ENCODE peak calls at places on chromosomes 4 and X, in ten cellular contexts. R is adipocyte; Q is mucosa of descending colon; V is CD8-positive, alpha-beta T cell; Y is hepatocyte; D is neuronal stem cell; L is iPS DF 6.9; E is endothelial cell of umbilical vein; A is naive thymus-derived CD4-positive, alpha-beta T cell; P is breast epithelium. G is an unnamed sample.

GRCh38 chr4:128338634-128339355 is 51.2 kb upstream of the PGRMC2 start:
- DNase-seq in R (peak; percentile 69), Q (no peak), V (no peak), Y (no peak), D (no peak), L (no peak), E (peak; percentile 73), A (no peak), P (no peak), G (no peak)

GRCh38 chr4:173211838-173212237 is 43.2 kb downstream of the GALNT7 start:
- DNase-seq in R (peak; percentile 46), Q (no peak), V (no peak), Y (peak; percentile 68), D (no peak), L (no peak), E (peak; percentile 53), A (no peak), P (no peak), G (no peak)

GRCh38 chr4:54779797-54780196 is 122.0 kb downstream of the KIT start:
- DNase-seq in R (no peak), Q (no peak), V (no peak), Y (no peak), D (no peak), L (no peak), E (no peak), A (no peak), P (no peak), G (no peak)

GRCh38 chrX:149909324-149910177 is 19.8 kb upstream of the HSFX4 start:
- DNase-seq in R (no peak), Q (no peak), V (no peak), Y (no peak), D (no peak), L (no peak), E (no peak), A (peak; percentile 22), P (no peak), G (no peak)

GRCh38 chr4:98166025-98166730 is 22.9 kb upstream of the STPG2 start:
- DNase-seq in R (peak; percentile 30), Q (no peak), V (no peak), Y (no peak), D (no peak), L (no peak), E (no peak), A (no peak), P (peak; percentile 50), G (peak; percentile 92)

GRCh38 chrX:116009871-116010710 is 160.5 kb upstream of the AGTR2 start:
- DNase-seq in R (peak; percentile 24), Q (no peak), V (no peak), Y (peak; percentile 41), D (no peak), L (no peak), E (no peak), A (no peak), P (peak; percentile 27), G (peak; percentile 69)

GRCh38 chrX:108584617-108585211 is 145.1 kb downstream of the COL4A5 start:
- DNase-seq in R (peak; percentile 13), Q (no peak), V (no peak), Y (peak; percentile 4), D (peak; percentile 1), L (peak; percentile 11), E (peak; percentile 7), A (no peak), P (no peak), G (no peak)

GRCh38 chr4:48369248-48369647 is 27.9 kb downstream of the SLAIN2 start:
- DNase-seq in R (no peak), Q (no peak), V (no peak), Y (no peak), D (no peak), L (no peak), E (peak; percentile 64), A (no peak), P (no peak), G (no peak)

GRCh38 chr4:176834531-176834930 is 41.8 kb upstream of the VEGFC start:
- DNase-seq in R (no peak), Q (no peak), V (no peak), Y (no peak), D (no peak), L (no peak), E (peak; percentile 57), A (no peak), P (no peak), G (no peak)

GRCh38 chrX:79366888-79367749 is at the start of gene ITM2A:
- DNase-seq in R (no peak), Q (peak; percentile 65), V (peak; percentile 76), Y (peak; percentile 35), D (peak; percentile 17), L (no peak), E (peak; percentile 0), A (peak; percentile 58), P (peak; percentile 27), G (no peak)

GRCh38 chr4:87077834-87078585 is 142.4 kb downstream of the KLHL8 start:
- DNase-seq in R (no peak), Q (no peak), V (no peak), Y (no peak), D (no peak), L (no peak), E (peak; percentile 81), A (no peak), P (no peak), G (no peak)
- H3K4me1 ChIP-seq in R (peaks cover 77% of the 10 kb centered on the region), Q (peaks cover 27% of the 10 kb centered on the region), V (peaks cover 16% of the 10 kb centered on the region), Y (peaks cover 35% of the 10 kb centered on the region), D (peaks cover 4% of the 10 kb centered on the region), L (peaks cover 5% of the 10 kb centered on the region), E (peaks cover 24% of the 10 kb centered on the region), A (peaks cover 6% of the 10 kb centered on the region), P (no peaks in the 10 kb centered on the region), G (no peaks in the 10 kb centered on the region)

DNA sequence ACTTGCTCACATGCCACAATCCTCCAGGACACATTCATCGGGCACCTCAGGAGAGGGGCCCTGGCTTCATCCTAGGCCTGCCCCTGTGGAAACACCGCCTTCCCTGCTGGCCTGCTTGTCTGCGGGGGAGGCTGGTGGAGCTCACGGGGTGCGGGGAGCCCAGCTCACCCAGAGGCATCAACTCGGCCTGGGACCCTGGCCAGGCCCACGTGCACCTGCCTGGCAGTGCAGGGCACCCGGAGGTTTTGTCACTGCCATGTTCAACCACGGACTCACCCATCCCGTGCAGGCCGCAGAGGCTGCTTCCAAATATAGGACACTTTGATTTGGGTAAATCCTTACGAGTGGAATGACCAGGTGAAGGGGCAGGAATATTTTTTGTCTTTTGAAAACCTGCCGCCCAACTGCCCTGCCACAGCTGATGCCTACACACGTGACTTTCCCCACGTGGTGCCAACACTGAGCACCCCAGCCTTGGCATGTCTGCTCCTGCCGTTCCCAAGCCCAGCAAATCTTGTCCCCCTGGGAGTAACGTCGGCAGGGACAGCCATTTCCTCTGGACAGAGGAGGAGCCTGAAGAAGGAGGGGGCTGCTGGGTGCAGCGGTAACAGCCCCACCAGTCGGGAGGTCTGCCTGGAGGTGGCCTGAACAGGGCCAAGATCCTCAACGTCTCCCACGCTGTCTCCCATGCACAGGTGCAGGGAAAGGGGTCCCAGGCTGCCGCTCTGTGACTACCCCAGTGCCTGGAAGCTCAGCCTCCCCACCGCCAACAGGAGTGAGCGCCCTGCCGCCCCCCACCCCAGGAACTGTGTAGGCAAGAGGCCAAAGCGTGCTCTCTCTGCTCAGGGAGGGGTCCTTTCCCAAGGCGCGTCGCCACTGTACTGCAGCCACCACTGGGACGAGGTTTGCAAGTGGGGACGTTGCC is 8.5 kb downstream of the MXD4 start:
- DNase-seq in R (no peak), Q (peak; percentile 47), V (no peak), Y (no peak), D (no peak), L (no peak), E (no peak), A (no peak), P (peak; percentile 16), G (peak; percentile 44)
- H3K4me1 ChIP-seq in R (peaks cover 23% of the 10 kb centered on the region), Q (peaks cover 5% of the 10 kb centered on the region), V (no peaks in the 10 kb centered on the region), Y (peaks cover 6% of the 10 kb centered on the region), D (no peaks in the 10 kb centered on the region), L (peaks cover 2% of the 10 kb centered on the region), E (peaks cover 14% of the 10 kb centered on the region), A (no peaks in the 10 kb centered on the region), P (peaks cover 20% of the 10 kb centered on the region), G (no peaks in the 10 kb centered on the region)

DNA sequence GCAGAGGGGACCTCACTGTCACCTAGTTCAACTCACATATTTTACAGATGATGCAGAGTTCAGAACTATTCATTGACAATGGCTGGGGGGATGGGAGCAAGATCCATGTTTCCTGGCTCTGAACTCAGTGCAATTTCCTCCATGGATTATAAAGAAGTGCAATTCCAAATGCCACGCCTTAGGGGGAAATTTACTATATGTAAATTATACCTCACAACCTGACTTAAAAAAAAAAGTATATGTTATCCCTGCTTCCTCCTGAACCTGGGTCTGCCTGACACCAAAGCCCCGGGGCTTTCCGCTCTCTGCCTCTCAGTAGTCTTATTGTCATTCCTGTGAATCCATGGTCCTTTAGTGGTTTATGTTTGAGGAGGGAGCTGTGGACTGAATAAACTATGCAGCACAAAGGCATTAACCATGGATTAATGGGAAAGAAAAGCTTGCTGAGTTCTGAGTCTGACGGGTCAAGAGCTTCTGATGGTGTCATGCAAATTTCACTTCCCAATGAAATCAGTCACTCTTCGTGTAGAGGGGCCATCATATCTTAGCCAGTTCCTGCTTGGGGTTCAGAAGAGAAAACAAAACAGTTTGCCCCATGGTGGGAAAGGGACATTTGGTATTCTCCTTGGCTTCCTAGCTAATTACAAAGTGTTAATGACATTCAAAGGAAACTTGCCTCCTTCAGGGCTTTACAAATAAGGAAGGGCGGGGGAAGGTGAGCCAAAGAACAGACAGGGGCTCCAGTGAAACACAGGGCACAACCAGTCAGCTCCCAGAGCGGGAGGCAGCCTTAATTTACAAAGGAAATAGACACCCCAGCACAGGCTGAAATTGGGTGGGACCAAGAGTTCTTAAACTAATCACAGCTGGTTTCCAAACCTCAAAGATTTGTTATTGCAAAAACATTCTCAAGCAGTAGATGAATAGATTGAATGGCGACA is 14.3 kb downstream of the FAM9C start:
- DNase-seq in R (no peak), Q (no peak), V (peak; percentile 69), Y (peak; percentile 72), D (no peak), L (peak; percentile 25), E (peak; percentile 63), A (peak; percentile 38), P (no peak), G (no peak)
- H3K4me1 ChIP-seq in R (peaks cover 17% of the 10 kb centered on the region), Q (peaks cover 7% of the 10 kb centered on the region), V (peaks cover 66% of the 10 kb centered on the region), Y (peaks cover 33% of the 10 kb centered on the region), D (peaks cover 3% of the 10 kb centered on the region), L (peaks cover 1% of the 10 kb centered on the region), E (peaks cover 20% of the 10 kb centered on the region), A (peaks cover 48% of the 10 kb centered on the region), P (no peaks in the 10 kb centered on the region), G (no peaks in the 10 kb centered on the region)

GRCh38 chr4:75672461-75673026 is 667 bp downstream of the G3BP2 start:
- DNase-seq in R (peak; percentile 80), Q (peak; percentile 89), V (peak; percentile 87), Y (peak; percentile 71), D (peak; percentile 29), L (no peak), E (peak; percentile 58), A (peak; percentile 83), P (peak; percentile 52), G (peak; percentile 81)

GRCh38 chr4:75666299-75666698 is 6.9 kb downstream of the G3BP2 start:
- DNase-seq in R (no peak), Q (no peak), V (no peak), Y (no peak), D (no peak), L (no peak), E (no peak), A (no peak), P (no peak), G (no peak)

GRCh38 chr4:75671802-75672421 is 1.3 kb downstream of the G3BP2 start:
- DNase-seq in R (peak; percentile 53), Q (no peak), V (no peak), Y (peak; percentile 14), D (no peak), L (no peak), E (peak; percentile 19), A (no peak), P (no peak), G (no peak)

GRCh38 chr4:75673027-75673958 is at the start of gene G3BP2:
- DNase-seq in R (peak; percentile 99), Q (peak; percentile 100), V (peak; percentile 97), Y (peak; percentile 99), D (peak; percentile 97), L (peak; percentile 98), E (peak; percentile 99), A (peak; percentile 90), P (peak; percentile 98), G (peak; percentile 99)

GRCh38 chr4:75668596-75668995 is 4.6 kb downstream of the G3BP2 start:
- DNase-seq in R (no peak), Q (no peak), V (no peak), Y (no peak), D (no peak), L (no peak), E (no peak), A (no peak), P (no peak), G (no peak)
- H3K4me1 ChIP-seq in R (peaks cover 21% of the 10 kb centered on the region), Q (peaks cover 23% of the 10 kb centered on the region), V (peaks cover 67% of the 10 kb centered on the region), Y (peaks cover 21% of the 10 kb centered on the region), D (peaks cover 1% of the 10 kb centered on the region), L (no peaks in the 10 kb centered on the region), E (peaks cover 16% of the 10 kb centered on the region), A (peaks cover 61% of the 10 kb centered on the region), P (no peaks in the 10 kb centered on the region), G (no peaks in the 10 kb centered on the region)